ENCODE peak calls at places on chromosomes 12 and 14, in seven cellular contexts. K is GM12865, T is HCEC 1CT, Z is WERI-Rb-1, U is fibroblast of the conjunctiva, W is tibial artery, J is mammary epithelial cell. X is an unnamed sample.

GRCh38 chr12:10717410-10717809 is 5.7 kb downstream of the YBX3 start:
- DNase-seq in K (no peak), T (no peak), Z (no peak), U (no peak), W (no peak), J (peak), X (no peak)

GRCh38 chr12:51318846-51319570 is 5.0 kb downstream of the BIN2 start:
- DNase-seq in K (peak), T (no peak), Z (no peak), U (no peak), W (peak), J (no peak), X (no peak)

GRCh38 chr12:64385019-64385418 is 5.5 kb downstream of the C12orf56 start:
- DNase-seq in K (no peak), T (no peak), Z (no peak), U (no peak), W (no peak), J (no peak), X (no peak)

GRCh38 chr14:84272290-84272721 is 1257.6 kb upstream of the FLRT2 start:
- DNase-seq in K (no peak), T (no peak), Z (no peak), U (peak), W (no peak), J (no peak), X (no peak)

GRCh38 chr12:123531091-123531490 is 2.4 kb downstream of the RILPL1 start:
- DNase-seq in K (no peak), T (no peak), Z (no peak), U (no peak), W (peak), J (no peak), X (no peak)

GRCh38 chr12:50689437-50689836 is 74.5 kb upstream of the ATF1 start:
- DNase-seq in K (no peak), T (no peak), Z (peak), U (no peak), W (no peak), J (no peak), X (no peak)

GRCh38 chr14:68704736-68705720 is 87.8 kb downstream of the ZFP36L1 start:
- DNase-seq in K (no peak), T (no peak), Z (no peak), U (no peak), W (peak), J (peak), X (peak)

GRCh38 chr14:24198845-24199524 is 3.7 kb upstream of the TM9SF1 start:
- DNase-seq in K (no peak), T (no peak), Z (no peak), U (no peak), W (no peak), J (no peak), X (no peak)

GRCh38 chr12:111685322-111685810 is 390 bp downstream of the BRAP start:
- DNase-seq in K (peak), T (no peak), Z (peak), U (no peak), W (no peak), J (peak), X (no peak)

GRCh38 chr12:112466835-112467234 is 48.1 kb downstream of the PTPN11 start:
- DNase-seq in K (no peak), T (no peak), Z (no peak), U (no peak), W (no peak), J (no peak), X (no peak)

GRCh38 chr12:94596596-94596995 is 53.8 kb downstream of the TMCC3 start:
- DNase-seq in K (no peak), T (peak), Z (no peak), U (no peak), W (no peak), J (no peak), X (no peak)

GRCh38 chr14:39181026-39181692 is 6.1 kb downstream of the PNN start:
- DNase-seq in K (no peak), T (no peak), Z (no peak), U (no peak), W (no peak), J (no peak), X (no peak)

GRCh38 chr12:52139147-52139546 is 52.7 kb downstream of the KRT80 start:
- DNase-seq in K (no peak), T (no peak), Z (no peak), U (no peak), W (no peak), J (no peak), X (no peak)

GRCh38 chr12:19440019-19440858 is 947 bp downstream of the AEBP2 start:
- DNase-seq in K (peak), T (peak), Z (peak), U (peak), W (peak), J (peak), X (peak)

GRCh38 chr14:65045691-65046090 is 56.6 kb downstream of the MAX start:
- DNase-seq in K (no peak), T (no peak), Z (no peak), U (no peak), W (no peak), J (no peak), X (no peak)

GRCh38 chr12:106093246-106093645 is 45.5 kb downstream of the NUAK1 start:
- DNase-seq in K (no peak), T (no peak), Z (no peak), U (no peak), W (no peak), J (no peak), X (peak)

GRCh38 chr14:59905193-59905592 is 14.8 kb upstream of the LRRC9 start:
- DNase-seq in K (no peak), T (peak), Z (no peak), U (no peak), W (no peak), J (no peak), X (no peak)

GRCh38 chr14:72643317-72643801 is 250.5 kb downstream of the DPF3 start:
- DNase-seq in K (no peak), T (peak), Z (peak), U (peak), W (no peak), J (peak), X (peak)

GRCh38 chr12:121751034-121751433 is 38.5 kb downstream of the TMEM120B start:
- DNase-seq in K (no peak), T (no peak), Z (no peak), U (no peak), W (no peak), J (no peak), X (no peak)

GRCh38 chr14:61455351-61455750 is 134.0 kb downstream of the PRKCH start:
- DNase-seq in K (no peak), T (no peak), Z (no peak), U (no peak), W (no peak), J (no peak), X (no peak)

GRCh38 chr14:24960816-24961215 is 89.1 kb downstream of the STXBP6 start:
- DNase-seq in K (no peak), T (peak), Z (no peak), U (no peak), W (no peak), J (no peak), X (peak)

GRCh38 chr12:57016348-57016747 is at the start of gene TAC3:
- DNase-seq in K (no peak), T (no peak), Z (no peak), U (no peak), W (no peak), J (no peak), X (no peak)

GRCh38 chr12:10331642-10332239 is 24.1 kb downstream of the KLRD1 start:
- DNase-seq in K (peak), T (peak), Z (peak), U (peak), W (no peak), J (peak), X (peak)

GRCh38 chr14:62431496-62431895 is 613.8 kb downstream of the KCNH5 start:
- DNase-seq in K (no peak), T (no peak), Z (no peak), U (no peak), W (no peak), J (no peak), X (no peak)

X was measured in GM03348.